ENCODE peak calls at places on chromosome 10, in four cellular contexts. One of them, this sample, is unnamed.

GRCh38 chr10:132272061-132272766 is 35.5 kb downstream of the STK32C start:
- DNase-seq in MM.1S: no peak
- DNase-seq in hepatocyte: peak; percentile 36
- DNase-seq in GM23248: peak; percentile 65
- DNase-seq in this sample: no peak

GRCh38 chr10:103244663-103245271 is 920 bp upstream of the RPEL1 start:
- DNase-seq in MM.1S: peak; percentile 65
- DNase-seq in hepatocyte: peak; percentile 84
- DNase-seq in GM23248: peak; percentile 82
- DNase-seq in this sample: peak; percentile 82

GRCh38 chr10:97916586-97916985 is 66.9 kb downstream of the GOLGA7B start:
- DNase-seq in MM.1S: no peak
- DNase-seq in hepatocyte: no peak
- DNase-seq in GM23248: peak; percentile 49
- DNase-seq in this sample: no peak

GRCh38 chr10:17668435-17669184 is 24.7 kb downstream of the STAM start:
- DNase-seq in MM.1S: no peak
- DNase-seq in hepatocyte: no peak
- DNase-seq in GM23248: no peak
- DNase-seq in this sample: no peak

GRCh38 chr10:103839867-103840746 is 15.3 kb downstream of the SH3PXD2A start:
- DNase-seq in MM.1S: no peak
- DNase-seq in hepatocyte: no peak
- DNase-seq in GM23248: no peak
- DNase-seq in this sample: no peak

GRCh38 chr10:103795634-103796265 is 59.6 kb downstream of the SH3PXD2A start:
- DNase-seq in MM.1S: no peak
- DNase-seq in hepatocyte: no peak
- DNase-seq in GM23248: peak; percentile 41
- DNase-seq in this sample: no peak

GRCh38 chr10:119209736-119210355 is 2.5 kb downstream of the GRK5 start:
- DNase-seq in MM.1S: no peak
- DNase-seq in hepatocyte: no peak
- DNase-seq in GM23248: no peak
- DNase-seq in this sample: no peak

GRCh38 chr10:62093863-62094291 is 174.8 kb downstream of the RTKN2 start:
- DNase-seq in MM.1S: no peak
- DNase-seq in hepatocyte: no peak
- DNase-seq in GM23248: peak; percentile 69
- DNase-seq in this sample: peak; percentile 98

GRCh38 chr10:103853428-103854264 is 1.7 kb downstream of the SH3PXD2A start:
- DNase-seq in MM.1S: no peak
- DNase-seq in hepatocyte: no peak
- DNase-seq in GM23248: no peak
- DNase-seq in this sample: no peak

GRCh38 chr10:61795551-61795950 is 105.9 kb upstream of the ARID5B start:
- DNase-seq in MM.1S: no peak
- DNase-seq in hepatocyte: no peak
- DNase-seq in GM23248: no peak
- DNase-seq in this sample: peak; percentile 45

GRCh38 chr10:133349577-133350011 is 2.4 kb downstream of the PRAP1 start:
- DNase-seq in MM.1S: no peak
- DNase-seq in hepatocyte: no peak
- DNase-seq in GM23248: no peak
- DNase-seq in this sample: no peak

GRCh38 chr10:13707156-13707881 is 120.6 kb downstream of the PRPF18 start:
- DNase-seq in MM.1S: no peak
- DNase-seq in hepatocyte: peak; percentile 77
- DNase-seq in GM23248: peak; percentile 80
- DNase-seq in this sample: peak; percentile 49

GRCh38 chr10:77566914-77567566 is 70.6 kb downstream of the KCNMA1 start:
- DNase-seq in MM.1S: no peak
- DNase-seq in hepatocyte: no peak
- DNase-seq in GM23248: no peak
- DNase-seq in this sample: no peak

GRCh38 chr10:117926491-117926890 is 120.2 kb downstream of the RAB11FIP2 start:
- DNase-seq in MM.1S: no peak
- DNase-seq in hepatocyte: no peak
- DNase-seq in GM23248: no peak
- DNase-seq in this sample: no peak

GRCh38 chr10:34730726-34731125 is 84.4 kb downstream of the PARD3 start:
- DNase-seq in MM.1S: no peak
- DNase-seq in hepatocyte: no peak
- DNase-seq in GM23248: no peak
- DNase-seq in this sample: no peak

GRCh38 chr10:127303746-127304145 is 107.4 kb upstream of the INSYN2A start:
- DNase-seq in MM.1S: no peak
- DNase-seq in hepatocyte: no peak
- DNase-seq in GM23248: no peak
- DNase-seq in this sample: no peak

GRCh38 chr10:77793831-77794230 is 132.7 kb downstream of the DLG5 start:
- DNase-seq in MM.1S: no peak
- DNase-seq in hepatocyte: no peak
- DNase-seq in GM23248: no peak
- DNase-seq in this sample: no peak

GRCh38 chr10:78335691-78336401 is 302.2 kb downstream of the RPS24 start:
- DNase-seq in MM.1S: no peak
- DNase-seq in hepatocyte: no peak
- DNase-seq in GM23248: peak; percentile 71
- DNase-seq in this sample: peak; percentile 56

GRCh38 chr10:62095341-62096071 is 173.1 kb downstream of the RTKN2 start:
- DNase-seq in MM.1S: no peak
- DNase-seq in hepatocyte: no peak
- DNase-seq in GM23248: peak; percentile 75
- DNase-seq in this sample: peak; percentile 97

GRCh38 chr10:128976886-128977285 is 490.2 kb upstream of the MGMT start:
- DNase-seq in MM.1S: no peak
- DNase-seq in hepatocyte: no peak
- DNase-seq in GM23248: no peak
- DNase-seq in this sample: no peak

GRCh38 chr10:124323145-124323725 is 95.5 kb downstream of the OAT start:
- DNase-seq in MM.1S: no peak
- DNase-seq in hepatocyte: no peak
- DNase-seq in GM23248: peak; percentile 17
- DNase-seq in this sample: no peak

GRCh38 chr10:104406715-104407517 is 53.3 kb downstream of the CFAP58 start:
- DNase-seq in MM.1S: no peak
- DNase-seq in hepatocyte: peak; percentile 46
- DNase-seq in GM23248: peak; percentile 78
- DNase-seq in this sample: peak; percentile 47

GRCh38 chr10:125977206-125977605 is 80.8 kb downstream of the FANK1 start:
- DNase-seq in MM.1S: no peak
- DNase-seq in hepatocyte: no peak
- DNase-seq in GM23248: no peak
- DNase-seq in this sample: peak; percentile 9

GRCh38 chr10:113020838-113021237 is 70.8 kb downstream of the TCF7L2 start:
- DNase-seq in MM.1S: no peak
- DNase-seq in hepatocyte: no peak
- DNase-seq in GM23248: peak; percentile 33
- DNase-seq in this sample: no peak

GRCh38 chr10:117216611-117217195 is 19.4 kb downstream of the KCNK18 start:
- DNase-seq in MM.1S: peak; percentile 70
- DNase-seq in hepatocyte: peak; percentile 89
- DNase-seq in GM23248: peak; percentile 78
- DNase-seq in this sample: peak; percentile 60

GRCh38 chr10:78545756-78546155 is 512.1 kb downstream of the RPS24 start:
- DNase-seq in MM.1S: no peak
- DNase-seq in hepatocyte: no peak
- DNase-seq in GM23248: no peak
- DNase-seq in this sample: no peak

GRCh38 chr10:102752934-102753664 is 9.4 kb downstream of the WBP1L start:
- DNase-seq in MM.1S: peak; percentile 76
- DNase-seq in hepatocyte: peak; percentile 73
- DNase-seq in GM23248: peak; percentile 86
- DNase-seq in this sample: peak; percentile 37

GRCh38 chr10:78927257-78927995 is 141.3 kb upstream of the ZMIZ1 start:
- DNase-seq in MM.1S: no peak
- DNase-seq in hepatocyte: no peak
- DNase-seq in GM23248: no peak
- DNase-seq in this sample: peak; percentile 100

GRCh38 chr10:131636116-131636515 is 264.7 kb upstream of the PPP2R2D start:
- DNase-seq in MM.1S: no peak
- DNase-seq in hepatocyte: no peak
- DNase-seq in GM23248: no peak
- DNase-seq in this sample: no peak

GRCh38 chr10:110711382-110711781 is 67.2 kb downstream of the RBM20 start:
- DNase-seq in MM.1S: no peak
- DNase-seq in hepatocyte: no peak
- DNase-seq in GM23248: no peak
- DNase-seq in this sample: no peak

GRCh38 chr10:68559872-68560200 is 301 bp upstream of the TET1 start:
- DNase-seq in MM.1S: no peak
- DNase-seq in hepatocyte: no peak
- DNase-seq in GM23248: peak; percentile 54
- DNase-seq in this sample: no peak

GRCh38 chr10:68560201-68560915 is at the start of gene TET1:
- DNase-seq in MM.1S: peak; percentile 81
- DNase-seq in hepatocyte: peak; percentile 75
- DNase-seq in GM23248: peak; percentile 57
- DNase-seq in this sample: peak; percentile 68

GRCh38 chr10:68562666-68563522 is 2.8 kb downstream of the TET1 start:
- DNase-seq in MM.1S: peak; percentile 27
- DNase-seq in hepatocyte: peak; percentile 40
- DNase-seq in GM23248: peak; percentile 67
- DNase-seq in this sample: no peak

GRCh38 chr10:68560916-68561691 is 967 bp downstream of the TET1 start:
- DNase-seq in MM.1S: peak; percentile 21
- DNase-seq in hepatocyte: peak; percentile 64
- DNase-seq in GM23248: peak; percentile 54
- DNase-seq in this sample: no peak

GRCh38 chr10:68561804-68562649 is 1.9 kb downstream of the TET1 start:
- DNase-seq in MM.1S: no peak
- DNase-seq in hepatocyte: peak; percentile 54
- DNase-seq in GM23248: peak; percentile 54
- DNase-seq in this sample: no peak
- H3K27me3 ChIP-seq in MM.1S: no peaks in the 10 kb centered on the region
- H3K27me3 ChIP-seq in hepatocyte: no peaks in the 10 kb centered on the region
- H3K27me3 ChIP-seq in GM23248: no peaks in the 10 kb centered on the region
- H3K27me3 ChIP-seq in this sample: no peaks in the 10 kb centered on the region

DNA sequence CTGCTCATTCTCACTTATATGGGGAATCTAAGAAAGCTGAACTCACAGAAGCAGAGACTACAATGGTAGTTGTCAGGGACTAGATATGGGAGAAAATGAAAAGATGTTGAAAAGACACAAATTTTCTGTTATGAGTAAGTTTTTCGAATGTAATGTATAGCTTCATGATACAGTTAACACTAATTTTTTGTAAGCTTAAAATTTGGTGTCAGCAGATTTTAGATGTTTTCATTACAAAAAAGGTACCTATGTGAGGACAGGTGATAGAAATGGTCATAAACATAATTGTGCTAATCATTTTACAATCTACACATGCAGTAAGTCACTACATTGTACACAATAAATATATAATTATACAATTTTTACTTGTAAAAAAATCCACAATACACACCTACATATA is 286.6 kb downstream of the ZNF33B start:
- DNase-seq in MM.1S: no peak
- DNase-seq in hepatocyte: no peak
- DNase-seq in GM23248: no peak
- DNase-seq in this sample: no peak
- H3K9me3 ChIP-seq in MM.1S: no peaks in the 10 kb centered on the region
- H3K9me3 ChIP-seq in hepatocyte: peaks cover 3% of the 10 kb centered on the region
- H3K9me3 ChIP-seq in GM23248: no peaks in the 10 kb centered on the region
- H3K9me3 ChIP-seq in this sample: peaks cover 35% of the 10 kb centered on the region

GRCh38 chr10:71620642-71621041 is 98.9 kb downstream of the C10orf105 start:
- DNase-seq in MM.1S: no peak
- DNase-seq in hepatocyte: no peak
- DNase-seq in GM23248: no peak
- DNase-seq in this sample: no peak

GRCh38 chr10:71621263-71621751 is 98.3 kb downstream of the C10orf105 start:
- DNase-seq in MM.1S: no peak
- DNase-seq in hepatocyte: no peak
- DNase-seq in GM23248: peak; percentile 46
- DNase-seq in this sample: no peak

GRCh38 chr10:71622656-71623055 is 96.9 kb downstream of the C10orf105 start:
- DNase-seq in MM.1S: no peak
- DNase-seq in hepatocyte: no peak
- DNase-seq in GM23248: no peak
- DNase-seq in this sample: no peak

GRCh38 chr10:71623098-71623985 is 96.2 kb downstream of the C10orf105 start:
- DNase-seq in MM.1S: no peak
- DNase-seq in hepatocyte: peak; percentile 71
- DNase-seq in GM23248: peak; percentile 59
- DNase-seq in this sample: peak; percentile 41

DNA sequence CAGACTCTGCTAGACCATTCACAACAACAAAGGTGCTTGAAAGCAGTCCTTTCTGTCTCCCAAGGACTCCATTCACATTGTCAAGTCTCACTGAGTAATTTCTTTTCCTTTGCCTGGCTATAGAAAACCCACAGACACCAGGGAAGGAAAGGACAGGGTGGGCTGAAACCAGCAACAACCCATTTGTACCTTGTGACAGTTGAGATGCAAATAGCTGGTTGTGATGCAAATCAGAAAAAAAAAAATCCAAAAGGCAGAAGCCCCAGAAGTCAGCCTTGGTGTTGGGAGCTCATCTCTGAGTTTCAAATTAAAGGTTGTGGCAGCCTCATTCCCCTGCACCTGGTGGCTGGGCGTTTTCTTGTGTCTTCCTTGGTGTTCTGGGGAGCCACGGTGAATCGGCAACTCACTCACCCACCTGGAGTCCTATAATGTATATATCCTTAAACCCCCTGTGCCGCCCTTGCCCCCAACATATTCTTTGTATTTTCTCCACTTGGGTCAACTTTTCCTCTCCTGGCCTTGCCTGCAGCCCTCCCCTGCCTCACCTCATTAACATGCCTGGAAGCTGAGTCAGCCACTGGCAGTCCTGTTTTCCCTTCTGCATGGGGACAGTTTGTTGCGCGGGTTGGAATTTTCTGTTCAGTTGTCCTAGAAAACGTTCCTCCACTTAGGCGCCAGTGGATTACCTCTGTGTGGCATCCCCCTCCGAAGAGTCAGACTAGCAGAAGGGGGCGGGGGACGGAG is 97.6 kb downstream of the C10orf105 start:
- DNase-seq in MM.1S: no peak
- DNase-seq in hepatocyte: peak; percentile 73
- DNase-seq in GM23248: peak; percentile 71
- DNase-seq in this sample: peak; percentile 65
- TF ChIP-seq EZH2phosphoT487 in MM.1S: no peak
- TF ChIP-seq EZH2phosphoT487 in hepatocyte: no peak
- TF ChIP-seq EZH2phosphoT487 in GM23248: no peak
- TF ChIP-seq EZH2phosphoT487 in this sample: no peak

GRCh38 chr10:86363184-86363832 is 3.3 kb downstream of the GRID1 start:
- DNase-seq in MM.1S: no peak
- DNase-seq in hepatocyte: peak; percentile 81
- DNase-seq in GM23248: peak; percentile 33
- DNase-seq in this sample: no peak

GRCh38 chr10:86366033-86366901 is at the start of gene GRID1:
- DNase-seq in MM.1S: peak; percentile 47
- DNase-seq in hepatocyte: peak; percentile 62
- DNase-seq in GM23248: peak; percentile 35
- DNase-seq in this sample: no peak

GRCh38 chr10:86365346-86366032 is 1.1 kb downstream of the GRID1 start:
- DNase-seq in MM.1S: no peak
- DNase-seq in hepatocyte: no peak
- DNase-seq in GM23248: no peak
- DNase-seq in this sample: no peak

GRCh38 chr10:86363833-86364511 is 2.6 kb downstream of the GRID1 start:
- DNase-seq in MM.1S: no peak
- DNase-seq in hepatocyte: no peak
- DNase-seq in GM23248: no peak
- DNase-seq in this sample: no peak

GRCh38 chr10:86364551-86365345 is 1.8 kb downstream of the GRID1 start:
- DNase-seq in MM.1S: no peak
- DNase-seq in hepatocyte: no peak
- DNase-seq in GM23248: no peak
- DNase-seq in this sample: no peak
- H3K27me3 ChIP-seq in MM.1S: peaks cover 35% of the 10 kb centered on the region
- H3K27me3 ChIP-seq in hepatocyte: peaks cover 73% of the 10 kb centered on the region
- H3K27me3 ChIP-seq in GM23248: peaks cover 47% of the 10 kb centered on the region
- H3K27me3 ChIP-seq in this sample: peaks cover 38% of the 10 kb centered on the region